ENCODE peak calls at places on chromosome 22, in nine cellular contexts. One of them, this sample, is unnamed.
A peak's percentile ranks its signal among the peaks of the same experiment; 100 is the strongest.

GRCh38 chr22:43230983-43231723 is 44.2 kb upstream of the TTLL12 start:
- DNase-seq in activated CD8-positive, alpha-beta T cell treated with anti-CD3 and anti-CD28 coated beads for 36 hours: peak; percentile 77
- DNase-seq in colonic mucosa: peak; percentile 55
- DNase-seq in cardiac fibroblast: peak; percentile 46
- DNase-seq in AG10803: peak; percentile 28
- DNase-seq in GM20000: peak; percentile 88
- DNase-seq in psoas muscle: no peak
- DNase-seq in mesothelial cell of epicardium: no peak
- DNase-seq in tibial nerve: peak; percentile 43
- DNase-seq in this sample: peak; percentile 72

GRCh38 chr22:44403166-44403565 is 90.4 kb upstream of the SHISAL1 start:
- DNase-seq in activated CD8-positive, alpha-beta T cell treated with anti-CD3 and anti-CD28 coated beads for 36 hours: no peak
- DNase-seq in colonic mucosa: no peak
- DNase-seq in cardiac fibroblast: no peak
- DNase-seq in AG10803: no peak
- DNase-seq in GM20000: no peak
- DNase-seq in psoas muscle: no peak
- DNase-seq in mesothelial cell of epicardium: no peak
- DNase-seq in tibial nerve: no peak
- DNase-seq in this sample: no peak

GRCh38 chr22:48753752-48754517 is 1073.7 kb downstream of the BRD1 start:
- DNase-seq in activated CD8-positive, alpha-beta T cell treated with anti-CD3 and anti-CD28 coated beads for 36 hours: no peak
- DNase-seq in colonic mucosa: peak; percentile 10
- DNase-seq in cardiac fibroblast: no peak
- DNase-seq in AG10803: no peak
- DNase-seq in GM20000: no peak
- DNase-seq in psoas muscle: no peak
- DNase-seq in mesothelial cell of epicardium: no peak
- DNase-seq in tibial nerve: no peak
- DNase-seq in this sample: peak; percentile 0

GRCh38 chr22:50082961-50083461 is 2.2 kb downstream of the MLC1 start:
- DNase-seq in activated CD8-positive, alpha-beta T cell treated with anti-CD3 and anti-CD28 coated beads for 36 hours: no peak
- DNase-seq in colonic mucosa: no peak
- DNase-seq in cardiac fibroblast: no peak
- DNase-seq in AG10803: no peak
- DNase-seq in GM20000: no peak
- DNase-seq in psoas muscle: no peak
- DNase-seq in mesothelial cell of epicardium: no peak
- DNase-seq in tibial nerve: no peak
- DNase-seq in this sample: no peak

GRCh38 chr22:45508814-45509213 is 6.1 kb downstream of the FBLN1 start:
- DNase-seq in activated CD8-positive, alpha-beta T cell treated with anti-CD3 and anti-CD28 coated beads for 36 hours: no peak
- DNase-seq in colonic mucosa: no peak
- DNase-seq in cardiac fibroblast: no peak
- DNase-seq in AG10803: no peak
- DNase-seq in GM20000: no peak
- DNase-seq in psoas muscle: no peak
- DNase-seq in mesothelial cell of epicardium: no peak
- DNase-seq in tibial nerve: no peak
- DNase-seq in this sample: no peak

GRCh38 chr22:20494978-20495860 is at the start of gene KLHL22:
- DNase-seq in activated CD8-positive, alpha-beta T cell treated with anti-CD3 and anti-CD28 coated beads for 36 hours: peak; percentile 39
- DNase-seq in colonic mucosa: peak; percentile 43
- DNase-seq in cardiac fibroblast: no peak
- DNase-seq in AG10803: peak; percentile 32
- DNase-seq in GM20000: peak; percentile 51
- DNase-seq in psoas muscle: no peak
- DNase-seq in mesothelial cell of epicardium: peak; percentile 31
- DNase-seq in tibial nerve: peak; percentile 24
- DNase-seq in this sample: peak; percentile 4

GRCh38 chr22:22021160-22021750 is 38.7 kb upstream of the TOP3B start:
- DNase-seq in activated CD8-positive, alpha-beta T cell treated with anti-CD3 and anti-CD28 coated beads for 36 hours: no peak
- DNase-seq in colonic mucosa: no peak
- DNase-seq in cardiac fibroblast: no peak
- DNase-seq in AG10803: no peak
- DNase-seq in GM20000: no peak
- DNase-seq in psoas muscle: no peak
- DNase-seq in mesothelial cell of epicardium: no peak
- DNase-seq in tibial nerve: no peak
- DNase-seq in this sample: no peak

GRCh38 chr22:28976588-28976987 is 85.0 kb downstream of the C22orf31 start:
- DNase-seq in activated CD8-positive, alpha-beta T cell treated with anti-CD3 and anti-CD28 coated beads for 36 hours: no peak
- DNase-seq in colonic mucosa: no peak
- DNase-seq in cardiac fibroblast: peak; percentile 61
- DNase-seq in AG10803: peak; percentile 62
- DNase-seq in GM20000: no peak
- DNase-seq in psoas muscle: no peak
- DNase-seq in mesothelial cell of epicardium: no peak
- DNase-seq in tibial nerve: no peak
- DNase-seq in this sample: no peak

GRCh38 chr22:35883028-35883620 is 145.5 kb downstream of the RBFOX2 start:
- DNase-seq in activated CD8-positive, alpha-beta T cell treated with anti-CD3 and anti-CD28 coated beads for 36 hours: no peak
- DNase-seq in colonic mucosa: no peak
- DNase-seq in cardiac fibroblast: peak; percentile 62
- DNase-seq in AG10803: peak; percentile 40
- DNase-seq in GM20000: no peak
- DNase-seq in psoas muscle: no peak
- DNase-seq in mesothelial cell of epicardium: no peak
- DNase-seq in tibial nerve: no peak
- DNase-seq in this sample: no peak

GRCh38 chr22:20128902-20129746 is 2.5 kb upstream of the ZDHHC8 start:
- DNase-seq in activated CD8-positive, alpha-beta T cell treated with anti-CD3 and anti-CD28 coated beads for 36 hours: peak; percentile 72
- DNase-seq in colonic mucosa: peak; percentile 35
- DNase-seq in cardiac fibroblast: peak; percentile 40
- DNase-seq in AG10803: peak; percentile 37
- DNase-seq in GM20000: peak; percentile 64
- DNase-seq in psoas muscle: no peak
- DNase-seq in mesothelial cell of epicardium: no peak
- DNase-seq in tibial nerve: no peak
- DNase-seq in this sample: peak; percentile 41

GRCh38 chr22:24433001-24433867 is 5.8 kb downstream of the ADORA2A start:
- DNase-seq in activated CD8-positive, alpha-beta T cell treated with anti-CD3 and anti-CD28 coated beads for 36 hours: no peak
- DNase-seq in colonic mucosa: no peak
- DNase-seq in cardiac fibroblast: no peak
- DNase-seq in AG10803: no peak
- DNase-seq in GM20000: no peak
- DNase-seq in psoas muscle: no peak
- DNase-seq in mesothelial cell of epicardium: no peak
- DNase-seq in tibial nerve: no peak
- DNase-seq in this sample: no peak

GRCh38 chr22:44268431-44269116 is 44.2 kb downstream of the SHISAL1 start:
- DNase-seq in activated CD8-positive, alpha-beta T cell treated with anti-CD3 and anti-CD28 coated beads for 36 hours: no peak
- DNase-seq in colonic mucosa: no peak
- DNase-seq in cardiac fibroblast: no peak
- DNase-seq in AG10803: no peak
- DNase-seq in GM20000: no peak
- DNase-seq in psoas muscle: no peak
- DNase-seq in mesothelial cell of epicardium: no peak
- DNase-seq in tibial nerve: no peak
- DNase-seq in this sample: no peak

GRCh38 chr22:20228939-20229272 is 39.2 kb downstream of the RTN4R start:
- DNase-seq in activated CD8-positive, alpha-beta T cell treated with anti-CD3 and anti-CD28 coated beads for 36 hours: no peak
- DNase-seq in colonic mucosa: no peak
- DNase-seq in cardiac fibroblast: no peak
- DNase-seq in AG10803: no peak
- DNase-seq in GM20000: no peak
- DNase-seq in psoas muscle: no peak
- DNase-seq in mesothelial cell of epicardium: no peak
- DNase-seq in tibial nerve: no peak
- DNase-seq in this sample: no peak

GRCh38 chr22:43923191-43923590 is 414 bp upstream of the PNPLA3 start:
- DNase-seq in activated CD8-positive, alpha-beta T cell treated with anti-CD3 and anti-CD28 coated beads for 36 hours: peak; percentile 27
- DNase-seq in colonic mucosa: no peak
- DNase-seq in cardiac fibroblast: no peak
- DNase-seq in AG10803: no peak
- DNase-seq in GM20000: peak; percentile 65
- DNase-seq in psoas muscle: no peak
- DNase-seq in mesothelial cell of epicardium: no peak
- DNase-seq in tibial nerve: no peak
- DNase-seq in this sample: no peak

GRCh38 chr22:38724926-38725571 is 19.3 kb downstream of the GTPBP1 start:
- DNase-seq in activated CD8-positive, alpha-beta T cell treated with anti-CD3 and anti-CD28 coated beads for 36 hours: peak; percentile 31
- DNase-seq in colonic mucosa: no peak
- DNase-seq in cardiac fibroblast: peak; percentile 54
- DNase-seq in AG10803: peak; percentile 33
- DNase-seq in GM20000: no peak
- DNase-seq in psoas muscle: no peak
- DNase-seq in mesothelial cell of epicardium: no peak
- DNase-seq in tibial nerve: no peak
- DNase-seq in this sample: no peak

GRCh38 chr22:49502126-49502826 is 325.4 kb downstream of the BRD1 start:
- DNase-seq in activated CD8-positive, alpha-beta T cell treated with anti-CD3 and anti-CD28 coated beads for 36 hours: no peak
- DNase-seq in colonic mucosa: no peak
- DNase-seq in cardiac fibroblast: no peak
- DNase-seq in AG10803: no peak
- DNase-seq in GM20000: no peak
- DNase-seq in psoas muscle: no peak
- DNase-seq in mesothelial cell of epicardium: no peak
- DNase-seq in tibial nerve: no peak
- DNase-seq in this sample: no peak

GRCh38 chr22:44881624-44882023 is 128.2 kb downstream of the PHF21B start:
- DNase-seq in activated CD8-positive, alpha-beta T cell treated with anti-CD3 and anti-CD28 coated beads for 36 hours: no peak
- DNase-seq in colonic mucosa: no peak
- DNase-seq in cardiac fibroblast: no peak
- DNase-seq in AG10803: no peak
- DNase-seq in GM20000: no peak
- DNase-seq in psoas muscle: no peak
- DNase-seq in mesothelial cell of epicardium: no peak
- DNase-seq in tibial nerve: no peak
- DNase-seq in this sample: no peak

GRCh38 chr22:32839776-32840571 is 38.5 kb downstream of the TIMP3 start:
- DNase-seq in activated CD8-positive, alpha-beta T cell treated with anti-CD3 and anti-CD28 coated beads for 36 hours: no peak
- DNase-seq in colonic mucosa: no peak
- DNase-seq in cardiac fibroblast: peak; percentile 50
- DNase-seq in AG10803: no peak
- DNase-seq in GM20000: no peak
- DNase-seq in psoas muscle: no peak
- DNase-seq in mesothelial cell of epicardium: no peak
- DNase-seq in tibial nerve: no peak
- DNase-seq in this sample: no peak

GRCh38 chr22:49728566-49729271 is 99.0 kb downstream of the BRD1 start:
- DNase-seq in activated CD8-positive, alpha-beta T cell treated with anti-CD3 and anti-CD28 coated beads for 36 hours: no peak
- DNase-seq in colonic mucosa: no peak
- DNase-seq in cardiac fibroblast: no peak
- DNase-seq in AG10803: no peak
- DNase-seq in GM20000: no peak
- DNase-seq in psoas muscle: no peak
- DNase-seq in mesothelial cell of epicardium: no peak
- DNase-seq in tibial nerve: no peak
- DNase-seq in this sample: no peak

GRCh38 chr22:45064313-45065268 is 54.8 kb upstream of the PHF21B start:
- DNase-seq in activated CD8-positive, alpha-beta T cell treated with anti-CD3 and anti-CD28 coated beads for 36 hours: peak; percentile 87
- DNase-seq in colonic mucosa: no peak
- DNase-seq in cardiac fibroblast: peak; percentile 31
- DNase-seq in AG10803: peak; percentile 63
- DNase-seq in GM20000: peak; percentile 68
- DNase-seq in psoas muscle: no peak
- DNase-seq in mesothelial cell of epicardium: no peak
- DNase-seq in tibial nerve: no peak
- DNase-seq in this sample: no peak

GRCh38 chr22:18093661-18094060 is 15.9 kb downstream of the PEX26 start:
- DNase-seq in activated CD8-positive, alpha-beta T cell treated with anti-CD3 and anti-CD28 coated beads for 36 hours: no peak
- DNase-seq in colonic mucosa: no peak
- DNase-seq in cardiac fibroblast: no peak
- DNase-seq in AG10803: no peak
- DNase-seq in GM20000: no peak
- DNase-seq in psoas muscle: no peak
- DNase-seq in mesothelial cell of epicardium: no peak
- DNase-seq in tibial nerve: no peak
- DNase-seq in this sample: no peak

GRCh38 chr22:32579533-32580220 is 105.1 kb downstream of the FBXO7 start:
- DNase-seq in activated CD8-positive, alpha-beta T cell treated with anti-CD3 and anti-CD28 coated beads for 36 hours: no peak
- DNase-seq in colonic mucosa: no peak
- DNase-seq in cardiac fibroblast: no peak
- DNase-seq in AG10803: peak; percentile 42
- DNase-seq in GM20000: no peak
- DNase-seq in psoas muscle: no peak
- DNase-seq in mesothelial cell of epicardium: no peak
- DNase-seq in tibial nerve: no peak
- DNase-seq in this sample: no peak

GRCh38 chr22:28229566-28230483 is 310.8 kb upstream of the PITPNB start:
- DNase-seq in activated CD8-positive, alpha-beta T cell treated with anti-CD3 and anti-CD28 coated beads for 36 hours: no peak
- DNase-seq in colonic mucosa: no peak
- DNase-seq in cardiac fibroblast: peak; percentile 44
- DNase-seq in AG10803: peak; percentile 87
- DNase-seq in GM20000: no peak
- DNase-seq in psoas muscle: peak; percentile 26
- DNase-seq in mesothelial cell of epicardium: no peak
- DNase-seq in tibial nerve: no peak
- DNase-seq in this sample: no peak

GRCh38 chr22:37126882-37127281 is 17.4 kb upstream of the TMPRSS6 start:
- DNase-seq in activated CD8-positive, alpha-beta T cell treated with anti-CD3 and anti-CD28 coated beads for 36 hours: peak; percentile 59
- DNase-seq in colonic mucosa: no peak
- DNase-seq in cardiac fibroblast: no peak
- DNase-seq in AG10803: no peak
- DNase-seq in GM20000: no peak
- DNase-seq in psoas muscle: no peak
- DNase-seq in mesothelial cell of epicardium: no peak
- DNase-seq in tibial nerve: no peak
- DNase-seq in this sample: no peak
- TF ChIP-seq CTCF in activated CD8-positive, alpha-beta T cell treated with anti-CD3 and anti-CD28 coated beads for 36 hours: peak; percentile 80
- TF ChIP-seq CTCF in colonic mucosa: peak; percentile 37
- TF ChIP-seq CTCF in cardiac fibroblast: peak; percentile 20
- TF ChIP-seq CTCF in AG10803: peak; percentile 14
- TF ChIP-seq CTCF in GM20000: peak; percentile 14
- TF ChIP-seq CTCF in psoas muscle: no peak
- TF ChIP-seq CTCF in mesothelial cell of epicardium: no peak
- TF ChIP-seq CTCF in tibial nerve: no peak
- TF ChIP-seq CTCF in this sample: peak; percentile 45

GRCh38 chr22:31199187-31199586 is 12.9 kb upstream of the LIMK2 start:
- DNase-seq in activated CD8-positive, alpha-beta T cell treated with anti-CD3 and anti-CD28 coated beads for 36 hours: no peak
- DNase-seq in colonic mucosa: no peak
- DNase-seq in cardiac fibroblast: no peak
- DNase-seq in AG10803: no peak
- DNase-seq in GM20000: no peak
- DNase-seq in psoas muscle: no peak
- DNase-seq in mesothelial cell of epicardium: no peak
- DNase-seq in tibial nerve: no peak
- DNase-seq in this sample: no peak
- TF ChIP-seq CTCF in activated CD8-positive, alpha-beta T cell treated with anti-CD3 and anti-CD28 coated beads for 36 hours: no peak
- TF ChIP-seq CTCF in colonic mucosa: no peak
- TF ChIP-seq CTCF in cardiac fibroblast: no peak
- TF ChIP-seq CTCF in AG10803: peak; percentile 10
- TF ChIP-seq CTCF in GM20000: no peak
- TF ChIP-seq CTCF in psoas muscle: no peak
- TF ChIP-seq CTCF in mesothelial cell of epicardium: no peak
- TF ChIP-seq CTCF in tibial nerve: peak; percentile 7
- TF ChIP-seq CTCF in this sample: peak; percentile 27

GRCh38 chr22:46652930-46653331 is 32.7 kb downstream of the GRAMD4 start:
- DNase-seq in activated CD8-positive, alpha-beta T cell treated with anti-CD3 and anti-CD28 coated beads for 36 hours: no peak
- DNase-seq in colonic mucosa: no peak
- DNase-seq in cardiac fibroblast: peak; percentile 46
- DNase-seq in AG10803: no peak
- DNase-seq in GM20000: no peak
- DNase-seq in psoas muscle: no peak
- DNase-seq in mesothelial cell of epicardium: no peak
- DNase-seq in tibial nerve: no peak
- DNase-seq in this sample: no peak
- TF ChIP-seq CTCF in activated CD8-positive, alpha-beta T cell treated with anti-CD3 and anti-CD28 coated beads for 36 hours: no peak
- TF ChIP-seq CTCF in colonic mucosa: no peak
- TF ChIP-seq CTCF in cardiac fibroblast: no peak
- TF ChIP-seq CTCF in AG10803: no peak
- TF ChIP-seq CTCF in GM20000: no peak
- TF ChIP-seq CTCF in psoas muscle: no peak
- TF ChIP-seq CTCF in mesothelial cell of epicardium: no peak
- TF ChIP-seq CTCF in tibial nerve: no peak
- TF ChIP-seq CTCF in this sample: no peak

GRCh38 chr22:40954095-40954494 is 2.9 kb downstream of the RBX1 start:
- DNase-seq in activated CD8-positive, alpha-beta T cell treated with anti-CD3 and anti-CD28 coated beads for 36 hours: no peak
- DNase-seq in colonic mucosa: no peak
- DNase-seq in cardiac fibroblast: no peak
- DNase-seq in AG10803: no peak
- DNase-seq in GM20000: no peak
- DNase-seq in psoas muscle: no peak
- DNase-seq in mesothelial cell of epicardium: no peak
- DNase-seq in tibial nerve: no peak
- DNase-seq in this sample: no peak
- TF ChIP-seq CTCF in activated CD8-positive, alpha-beta T cell treated with anti-CD3 and anti-CD28 coated beads for 36 hours: no peak
- TF ChIP-seq CTCF in colonic mucosa: no peak
- TF ChIP-seq CTCF in cardiac fibroblast: no peak
- TF ChIP-seq CTCF in AG10803: no peak
- TF ChIP-seq CTCF in GM20000: no peak
- TF ChIP-seq CTCF in psoas muscle: no peak
- TF ChIP-seq CTCF in mesothelial cell of epicardium: no peak
- TF ChIP-seq CTCF in tibial nerve: no peak
- TF ChIP-seq CTCF in this sample: no peak